ENCODE peak calls at places on chromosomes 5 and 9, in seven cellular contexts. D is stimulated activated CD8-positive, alpha-beta memory T cell treated with anti-CD3 and anti-CD28 coated beads, Interleukin-2, amount 100 ng/mL, for 48 hours; L is T-helper 9 cell; U is activated gamma-delta T cell treated with Interleukin-2 at 50 U/mL for 16 hours; Q is mucosa of gallbladder; N is activated CD8-positive, alpha-beta T cell treated with anti-CD3 and anti-CD28 coated beads for 36 hours; O is stomach. X is an unnamed sample.

GRCh38 chr5:124745367-124746251 is 830 bp downstream of the ZNF608 start:
- DNase-seq in O (no peak), Q (no peak), D (no peak), N (no peak), L (no peak), U (no peak), X (peak; percentile 31)

GRCh38 chr9:108363321-108363720 is 492.5 kb downstream of the ACTL7B start:
- DNase-seq in D (no peak), L (no peak), O (no peak), U (no peak), N (no peak), Q (no peak), X (no peak)

GRCh38 chr5:126195410-126196100 is 227.7 kb upstream of the GRAMD2B start:
- DNase-seq in O (no peak), U (no peak), N (no peak), L (no peak), D (no peak), Q (no peak), X (no peak)

GRCh38 chr5:20224046-20224445 is 236.0 kb upstream of the CDH18 start:
- DNase-seq in Q (no peak), N (no peak), U (no peak), O (no peak), L (no peak), D (no peak), X (no peak)

GRCh38 chr5:105924366-105924765 is 1746.4 kb downstream of the EFNA5 start:
- DNase-seq in O (no peak), N (no peak), D (no peak), U (no peak), Q (no peak), L (no peak), X (no peak)

GRCh38 chr5:128579669-128580068 is 41.6 kb upstream of the FBN2 start:
- DNase-seq in L (no peak), N (no peak), U (no peak), Q (no peak), O (no peak), D (no peak), X (no peak)

GRCh38 chr9:36461341-36461740 is 61.3 kb upstream of the RNF38 start:
- DNase-seq in L (no peak), N (no peak), U (no peak), O (no peak), Q (no peak), D (no peak), X (no peak)

GRCh38 chr5:99814311-99815063 is 720.7 kb upstream of the FAM174A start:
- DNase-seq in N (no peak), U (no peak), D (no peak), L (no peak), Q (no peak), O (no peak), X (no peak)

GRCh38 chr5:72125931-72126620 is 18.8 kb downstream of the MAP1B start:
- DNase-seq in Q (no peak), N (no peak), L (no peak), D (no peak), O (no peak), U (no peak), X (no peak)

GRCh38 chr5:24059006-24059405 is 551.6 kb downstream of the PRDM9 start:
- DNase-seq in D (no peak), O (no peak), Q (no peak), U (no peak), N (no peak), L (no peak), X (no peak)

GRCh38 chr9:6902423-6902822 is 144.7 kb downstream of the KDM4C start:
- DNase-seq in Q (no peak), U (no peak), O (no peak), N (peak; percentile 9), L (no peak), D (no peak), X (no peak)

GRCh38 chr5:119330367-119331183 is 25.2 kb upstream of the TNFAIP8 start:
- DNase-seq in U (peak; percentile 36), Q (no peak), O (no peak), L (peak; percentile 39), N (peak; percentile 73), D (no peak), X (no peak)

GRCh38 chr9:117704597-117704996 is 394 bp downstream of the TLR4 start:
- DNase-seq in Q (no peak), O (no peak), U (no peak), N (no peak), L (no peak), D (no peak), X (no peak)

GRCh38 chr5:168118042-168118668 is 173.3 kb upstream of the WWC1 start:
- DNase-seq in N (no peak), O (no peak), Q (no peak), U (no peak), D (no peak), L (no peak), X (no peak)

GRCh38 chr9:135728436-135729110 is 26.6 kb downstream of the KCNT1 start:
- DNase-seq in N (no peak), O (no peak), L (no peak), D (no peak), Q (no peak), U (no peak), X (no peak)

GRCh38 chr5:132825165-132825823 is 5.2 kb downstream of the SHROOM1 start:
- DNase-seq in D (no peak), U (no peak), O (no peak), L (no peak), N (no peak), Q (no peak), X (no peak)

GRCh38 chr9:2576631-2577030 is 45.0 kb upstream of the VLDLR start:
- DNase-seq in O (no peak), U (no peak), D (no peak), Q (no peak), N (no peak), L (no peak), X (no peak)

GRCh38 chr5:23314827-23315226 is 192.6 kb upstream of the PRDM9 start:
- DNase-seq in U (no peak), O (no peak), L (no peak), Q (no peak), N (no peak), D (no peak), X (no peak)

GRCh38 chr9:5621327-5621726 is 7.6 kb upstream of the RIC1 start:
- DNase-seq in Q (no peak), N (no peak), U (no peak), L (no peak), O (no peak), D (no peak), X (no peak)

GRCh38 chr5:178573216-178573615 is 17.0 kb downstream of the COL23A1 start:
- DNase-seq in O (no peak), D (no peak), U (no peak), L (no peak), N (no peak), Q (no peak), X (no peak)

GRCh38 chr5:68456756-68457217 is 241.2 kb downstream of the PIK3R1 start:
- DNase-seq in N (no peak), D (no peak), U (no peak), O (peak; percentile 78), L (no peak), Q (peak; percentile 85), X (peak; percentile 64)

GRCh38 chr5:77076961-77077820 is 9.9 kb downstream of the ZBED3 start:
- DNase-seq in N (peak; percentile 70), L (peak; percentile 34), D (peak; percentile 58), U (peak; percentile 48), Q (peak; percentile 69), O (peak; percentile 79), X (peak; percentile 84)

GRCh38 chr5:158485604-158486081 is 614.1 kb downstream of the EBF1 start:
- DNase-seq in Q (no peak), D (no peak), U (no peak), L (no peak), N (no peak), O (no peak), X (no peak)

X was measured in adrenal gland.